ENCODE peak calls at places on chromosomes 2 and 18, in seven cellular contexts. D is fibroblast of lung; A is psoas muscle; L is lower leg skin; J is effector memory CD4-positive, alpha-beta T cell; M is gastrocnemius medialis; T is small intestine. K is an unnamed sample.

GRCh38 chr2:187552959-187553681 is 1.1 kb downstream of the TFPI start:
- DNase-seq in D (peak; percentile 81), A (no peak), L (no peak), J (no peak), M (no peak), T (peak; percentile 82), K (no peak)

GRCh38 chr18:7177131-7177744 is 53.7 kb upstream of the LRRC30 start:
- DNase-seq in D (peak; percentile 65), A (no peak), L (peak; percentile 42), J (no peak), M (no peak), T (peak; percentile 71), K (no peak)

GRCh38 chr18:63306249-63306648 is 13.3 kb downstream of the BCL2 start:
- DNase-seq in D (no peak), A (no peak), L (no peak), J (no peak), M (no peak), T (no peak), K (no peak)

GRCh38 chr2:9914384-9915065 is 37.0 kb upstream of the GRHL1 start:
- DNase-seq in D (peak; percentile 87), A (peak; percentile 33), L (no peak), J (no peak), M (peak; percentile 44), T (no peak), K (peak; percentile 11)

GRCh38 chr2:105431367-105432088 is 32.7 kb upstream of the FHL2 start:
- DNase-seq in D (peak; percentile 59), A (peak; percentile 71), L (no peak), J (no peak), M (peak; percentile 71), T (no peak), K (no peak)

GRCh38 chr2:239130041-239130440 is 270.8 kb downstream of the HDAC4 start:
- DNase-seq in D (no peak), A (no peak), L (no peak), J (no peak), M (no peak), T (no peak), K (no peak)

GRCh38 chr2:241272722-241273551 is 42.5 kb downstream of the HDLBP start:
- DNase-seq in D (peak; percentile 66), A (peak; percentile 77), L (peak; percentile 51), J (peak; percentile 47), M (peak; percentile 47), T (peak; percentile 39), K (peak; percentile 67)

GRCh38 chr2:48723125-48723524 is 32.4 kb downstream of the LHCGR start:
- DNase-seq in D (peak; percentile 93), A (no peak), L (no peak), J (no peak), M (no peak), T (no peak), K (no peak)

GRCh38 chr2:106098081-106098480 is 96.0 kb downstream of the UXS1 start:
- DNase-seq in D (no peak), A (no peak), L (no peak), J (no peak), M (no peak), T (no peak), K (peak; percentile 25)

GRCh38 chr18:24818069-24818395 is 357.6 kb downstream of the HRH4 start:
- DNase-seq in D (no peak), A (no peak), L (no peak), J (no peak), M (no peak), T (no peak), K (no peak)

GRCh38 chr18:12015697-12016062 is 34.4 kb downstream of the IMPA2 start:
- DNase-seq in D (peak; percentile 49), A (peak; percentile 69), L (peak; percentile 62), J (no peak), M (peak; percentile 76), T (peak; percentile 94), K (no peak)

GRCh38 chr2:82478641-82479040 is 1980.4 kb downstream of the SUCLG1 start:
- DNase-seq in D (no peak), A (no peak), L (no peak), J (no peak), M (no peak), T (no peak), K (no peak)

GRCh38 chr2:100895402-100895801 is 75.5 kb downstream of the NPAS2 start:
- DNase-seq in D (no peak), A (no peak), L (no peak), J (no peak), M (no peak), T (peak; percentile 55), K (no peak)

GRCh38 chr2:113233593-113234550 is 44.8 kb downstream of the PAX8 start:
- DNase-seq in D (peak; percentile 60), A (no peak), L (no peak), J (no peak), M (no peak), T (peak; percentile 44), K (no peak)

GRCh38 chr2:46645681-46646162 is 166.4 kb downstream of the TMEM247 start:
- DNase-seq in D (peak; percentile 78), A (no peak), L (no peak), J (no peak), M (peak; percentile 23), T (no peak), K (no peak)

GRCh38 chr2:8277921-8278571 is 403.8 kb upstream of the ID2 start:
- DNase-seq in D (no peak), A (no peak), L (no peak), J (no peak), M (no peak), T (no peak), K (no peak)

GRCh38 chr18:31245820-31246219 is 72.1 kb upstream of the DSG1 start:
- DNase-seq in D (peak; percentile 65), A (no peak), L (no peak), J (no peak), M (no peak), T (no peak), K (no peak)

GRCh38 chr2:230174466-230174865 is 45.3 kb downstream of the SP110 start:
- DNase-seq in D (no peak), A (no peak), L (no peak), J (no peak), M (no peak), T (no peak), K (no peak)

GRCh38 chr2:146821836-146822316 is 1023.0 kb upstream of the ACVR2A start:
- DNase-seq in D (peak; percentile 78), A (no peak), L (no peak), J (no peak), M (no peak), T (no peak), K (no peak)

GRCh38 chr2:188196343-188197008 is 95.2 kb upstream of the GULP1 start:
- DNase-seq in D (peak; percentile 52), A (no peak), L (no peak), J (no peak), M (no peak), T (no peak), K (no peak)

GRCh38 chr18:62334110-62334509 is 9.0 kb downstream of the TNFRSF11A start:
- DNase-seq in D (peak; percentile 60), A (no peak), L (no peak), J (no peak), M (no peak), T (peak; percentile 95), K (no peak)

GRCh38 chr18:41949206-41949920 is 5.7 kb upstream of the PIK3C3 start:
- DNase-seq in D (no peak), A (no peak), L (no peak), J (no peak), M (no peak), T (no peak), K (no peak)

GRCh38 chr2:178513876-178514275 is 33.6 kb downstream of the PLEKHA3 start:
- DNase-seq in D (peak; percentile 61), A (no peak), L (no peak), J (no peak), M (no peak), T (no peak), K (no peak)

GRCh38 chr2:72115361-72116080 is 32.1 kb downstream of the CYP26B1 start:
- DNase-seq in D (peak; percentile 90), A (peak; percentile 70), L (peak; percentile 92), J (no peak), M (no peak), T (peak; percentile 29), K (no peak)
- H3K4me3 ChIP-seq in D (no peak overlapping the region), A (no peak overlapping the region), L (no peak overlapping the region), J (no peak overlapping the region), M (no peak overlapping the region), T (no peak overlapping the region), K (no peak overlapping the region)

GRCh38 chr2:136990316-136990715 is 225.0 kb downstream of the THSD7B start:
- DNase-seq in D (no peak), A (no peak), L (no peak), J (no peak), M (no peak), T (no peak), K (no peak)
- H3K4me3 ChIP-seq in D (no peak overlapping the region), A (no peak overlapping the region), L (no peak overlapping the region), J (no peak overlapping the region), M (no peak overlapping the region), T (no peak overlapping the region), K (no peak overlapping the region)

GRCh38 chr2:289362-290089 is 1.6 kb upstream of the ALKAL2 start:
- DNase-seq in D (peak; percentile 9), A (no peak), L (no peak), J (no peak), M (no peak), T (no peak), K (no peak)
- H3K4me3 ChIP-seq in D (peak overlapping the region; percentile 61), A (peak overlapping the region; percentile 73), L (peak overlapping the region; percentile 16), J (peak overlapping the region; percentile 34), M (peak overlapping the region; percentile 51), T (peak overlapping the region; percentile 34), K (peak overlapping the region; percentile 64)

GRCh38 chr2:6535572-6535971 is 330.1 kb downstream of the CMPK2 start:
- DNase-seq in D (no peak), A (no peak), L (no peak), J (no peak), M (no peak), T (no peak), K (no peak)
- H3K4me3 ChIP-seq in D (no peak overlapping the region), A (no peak overlapping the region), L (no peak overlapping the region), J (no peak overlapping the region), M (no peak overlapping the region), T (no peak overlapping the region), K (no peak overlapping the region)

K was measured in CD8-positive, alpha-beta T cell.